ENCODE peak calls at places on chromosomes 2 and 18, in eight cellular contexts. S is A549, N is WTC11, I is K562, C is GM12878, O is H1, R is IMR-90, B is HepG2. Y is an unnamed sample.

GRCh38 chr18:75247601-75248421 is 37.2 kb downstream of the TSHZ1 start:
- DNase-seq in S (no peak), C (no peak), O (no peak), R (peak), N (no peak), I (no peak), B (peak), Y (no peak)

GRCh38 chr2:99926986-99927385 is 215.4 kb downstream of the AFF3 start:
- DNase-seq in N (no peak), I (no peak), S (no peak), R (peak), O (no peak), C (no peak), B (no peak), Y (no peak)

GRCh38 chr2:96775160-96775559 is 14.5 kb downstream of the CNNM4 start:
- DNase-seq in N (no peak), O (no peak), R (peak), I (no peak), S (no peak), C (no peak), B (no peak), Y (no peak)

GRCh38 chr2:40458271-40458794 is 6.4 kb upstream of the SLC8A1 start:
- DNase-seq in R (no peak), N (no peak), B (no peak), S (no peak), O (no peak), I (no peak), C (no peak), Y (peak)

GRCh38 chr18:48364146-48364545 is 45.0 kb downstream of the ZBTB7C start:
- DNase-seq in S (no peak), C (no peak), N (no peak), B (no peak), R (no peak), O (no peak), I (no peak), Y (no peak)

GRCh38 chr2:66575625-66576371 is 140.9 kb downstream of the MEIS1 start:
- DNase-seq in N (peak), S (peak), I (peak), O (no peak), B (no peak), C (no peak), R (peak), Y (peak)

GRCh38 chr2:135504811-135505210 is 26.2 kb downstream of the ZRANB3 start:
- DNase-seq in C (no peak), B (no peak), I (no peak), N (no peak), S (no peak), O (no peak), R (no peak), Y (no peak)

GRCh38 chr18:27114842-27115241 is 70.3 kb downstream of the CHST9 start:
- DNase-seq in O (no peak), R (no peak), C (no peak), N (no peak), B (no peak), S (no peak), I (no peak), Y (no peak)

GRCh38 chr2:16012626-16013501 is 72.5 kb downstream of the MYCN start:
- DNase-seq in R (no peak), B (no peak), O (no peak), I (no peak), S (no peak), C (no peak), N (peak), Y (no peak)

GRCh38 chr2:16117791-16118610 is 177.7 kb downstream of the MYCN start:
- DNase-seq in N (no peak), R (no peak), B (no peak), I (no peak), S (no peak), O (no peak), C (no peak), Y (no peak)

GRCh38 chr18:6382968-6383367 is 31.7 kb downstream of the L3MBTL4 start:
- DNase-seq in I (no peak), N (peak), B (no peak), C (no peak), S (no peak), O (no peak), R (no peak), Y (no peak)

GRCh38 chr18:58101291-58101706 is 57.3 kb downstream of the NEDD4L start:
- DNase-seq in S (no peak), N (no peak), C (no peak), O (no peak), I (no peak), B (no peak), R (no peak), Y (no peak)

GRCh38 chr18:63505566-63506335 is 29.0 kb downstream of the SERPINB5 start:
- DNase-seq in O (no peak), S (peak), I (peak), B (peak), N (peak), C (no peak), R (peak), Y (peak)

GRCh38 chr18:36179562-36180334 is 7.5 kb upstream of the MOCOS start:
- DNase-seq in C (no peak), R (peak), O (no peak), S (no peak), N (no peak), I (peak), B (no peak), Y (no peak)

GRCh38 chr2:126302043-126302442 is 353.9 kb upstream of the GYPC start:
- DNase-seq in S (no peak), B (no peak), R (no peak), O (no peak), N (no peak), C (no peak), I (no peak), Y (no peak)

GRCh38 chr18:31819106-31819924 is 58.6 kb upstream of the SLC25A52 start:
- DNase-seq in C (no peak), N (no peak), I (peak), O (peak), S (peak), B (peak), R (peak), Y (peak)

GRCh38 chr2:3743951-3744555 is 40.7 kb downstream of the DCDC2C start:
- DNase-seq in N (no peak), S (no peak), C (no peak), B (no peak), R (no peak), O (no peak), I (no peak), Y (no peak)

GRCh38 chr2:39455826-39456225 is 18.7 kb upstream of the MAP4K3 start:
- DNase-seq in C (no peak), O (no peak), B (no peak), I (no peak), N (no peak), S (no peak), R (peak), Y (no peak)

GRCh38 chr2:37582911-37583310 is 88.5 kb downstream of the CDC42EP3 start:
- DNase-seq in B (no peak), O (no peak), S (no peak), I (no peak), N (no peak), R (no peak), C (no peak), Y (no peak)

GRCh38 chr18:59718108-59719057 is 21.2 kb upstream of the CCBE1 start:
- DNase-seq in R (peak), O (no peak), C (no peak), N (no peak), S (peak), B (no peak), I (no peak), Y (peak)

GRCh38 chr2:70936165-70936978 is 672 bp downstream of the ATP6V1B1 start:
- DNase-seq in I (no peak), N (no peak), S (no peak), B (no peak), O (no peak), C (no peak), R (no peak), Y (no peak)

GRCh38 chr2:20103514-20103913 is 52.1 kb upstream of the LAPTM4A start:
- DNase-seq in B (peak), O (no peak), R (peak), S (peak), I (no peak), C (no peak), N (no peak), Y (no peak)

GRCh38 chr2:176390276-176390675 is 121.0 kb downstream of the MTX2 start:
- DNase-seq in R (peak), C (no peak), S (no peak), N (no peak), I (no peak), O (no peak), B (no peak), Y (no peak)

GRCh38 chr2:234823877-234824376 is 127.9 kb upstream of the SH3BP4 start:
- DNase-seq in N (no peak), R (peak), O (no peak), B (peak), I (no peak), S (peak), C (no peak), Y (no peak)

GRCh38 chr2:169452080-169452479 is 27.2 kb upstream of the BBS5 start:
- DNase-seq in R (peak), S (peak), C (no peak), I (peak), N (no peak), B (peak), O (no peak), Y (peak)

GRCh38 chr2:205287316-205287715 is 395.0 kb upstream of the NRP2 start:
- DNase-seq in I (no peak), B (no peak), N (no peak), S (no peak), C (no peak), O (no peak), R (peak), Y (no peak)

GRCh38 chr2:205284323-205284722 is 398.0 kb upstream of the NRP2 start:
- DNase-seq in B (no peak), R (no peak), C (no peak), O (no peak), N (no peak), I (no peak), S (no peak), Y (no peak)

GRCh38 chr2:205288681-205289080 is 393.6 kb upstream of the NRP2 start:
- DNase-seq in B (no peak), C (no peak), O (no peak), S (no peak), N (no peak), I (no peak), R (no peak), Y (no peak)

GRCh38 chr2:205280630-205281225 is 401.6 kb upstream of the NRP2 start:
- DNase-seq in I (no peak), N (no peak), C (no peak), O (no peak), S (no peak), B (no peak), R (no peak), Y (no peak)

GRCh38 chr2:205283721-205284270 is 398.5 kb upstream of the NRP2 start:
- DNase-seq in N (no peak), O (no peak), C (no peak), R (no peak), S (no peak), I (no peak), B (no peak), Y (no peak)
- TF ChIP-seq USF2 in N (no peak), O (no peak), C (no peak), R (no peak), S (no peak), I (no peak), B (no peak), Y (no peak)

GRCh38 chr2:85826990-85827878 is 61.6 kb downstream of the ST3GAL5 start:
- DNase-seq in B (peak), N (peak), O (no peak), S (peak), C (no peak), R (peak), I (peak), Y (peak)
- TF ChIP-seq USF2 in B (no peak), N (no peak), O (no peak), S (no peak), C (no peak), R (no peak), I (no peak), Y (no peak)

GRCh38 chr18:21833619-21834300 is 93.2 kb downstream of the MIB1 start:
- DNase-seq in R (no peak), I (no peak), N (no peak), B (no peak), C (no peak), O (no peak), S (no peak), Y (peak)
- TF ChIP-seq USF2 in R (no peak), I (no peak), N (no peak), B (no peak), C (no peak), O (no peak), S (no peak), Y (no peak)

GRCh38 chr18:44759925-44760342 is 79.2 kb downstream of the SETBP1 start:
- DNase-seq in I (no peak), C (peak), N (no peak), R (no peak), O (no peak), S (no peak), B (no peak), Y (no peak)

GRCh38 chr18:44763327-44763726 is 82.6 kb downstream of the SETBP1 start:
- DNase-seq in O (no peak), I (no peak), B (no peak), C (no peak), R (no peak), S (no peak), N (no peak), Y (no peak)

GRCh38 chr18:44754567-44754966 is 73.9 kb downstream of the SETBP1 start:
- DNase-seq in C (no peak), S (no peak), I (no peak), R (no peak), O (no peak), N (no peak), B (no peak), Y (no peak)

GRCh38 chr18:44761812-44762211 is 81.1 kb downstream of the SETBP1 start:
- DNase-seq in R (no peak), N (no peak), O (no peak), C (no peak), B (no peak), I (no peak), S (no peak), Y (no peak)

DNA sequence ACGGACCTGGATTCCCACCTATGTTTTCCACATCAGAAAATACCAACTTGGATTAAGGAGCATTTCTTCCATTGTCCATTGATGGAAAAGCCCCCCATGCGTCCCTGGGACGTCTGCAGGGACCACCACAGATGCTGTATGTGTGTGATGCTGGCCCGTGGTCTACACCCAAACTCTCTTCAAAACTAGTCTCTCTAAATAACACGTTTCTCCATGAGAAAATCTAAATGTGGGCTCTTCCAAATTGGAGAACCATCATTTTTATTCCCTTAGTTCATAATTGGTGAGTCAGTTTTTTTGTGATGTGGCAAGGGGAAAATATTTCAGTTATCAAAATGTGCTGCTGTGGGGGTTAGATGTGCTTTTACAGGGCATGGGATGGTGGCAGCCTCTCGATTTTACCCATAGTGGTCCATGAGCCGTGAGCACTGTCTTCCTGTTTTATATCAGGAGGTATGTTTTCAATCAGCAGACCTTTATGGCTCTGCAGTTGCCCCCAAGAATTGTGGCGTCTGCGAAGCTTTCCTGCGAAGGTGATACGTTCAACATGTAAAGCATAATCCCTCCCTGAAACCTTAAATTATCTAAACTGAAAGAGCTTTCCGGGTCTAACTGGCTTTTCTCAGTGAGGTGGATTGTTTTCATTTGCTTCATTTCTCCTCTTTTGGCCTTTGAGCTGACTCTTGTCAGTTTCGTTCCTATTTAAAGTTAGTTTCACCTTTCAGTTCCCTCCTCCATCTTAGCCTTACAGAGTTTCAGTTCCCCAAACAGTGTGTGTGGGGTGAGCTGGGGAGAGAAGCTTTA is 78.3 kb downstream of the SETBP1 start:
- DNase-seq in N (no peak), R (no peak), B (no peak), C (peak), S (no peak), I (no peak), O (no peak), Y (no peak)
- TF ChIP-seq USF2 in N (no peak), R (no peak), B (no peak), C (no peak), S (no peak), I (no peak), O (no peak), Y (no peak)

GRCh38 chr2:240919161-240919781 is 13.1 kb downstream of the CROCC2 start:
- DNase-seq in O (no peak), N (no peak), R (no peak), S (no peak), C (no peak), I (no peak), B (no peak), Y (peak)

GRCh38 chr2:240917009-240917683 is 11.0 kb downstream of the CROCC2 start:
- DNase-seq in O (no peak), I (no peak), S (no peak), C (no peak), R (no peak), N (peak), B (no peak), Y (no peak)

GRCh38 chr2:240918258-240919091 is 12.3 kb downstream of the CROCC2 start:
- DNase-seq in N (peak), S (no peak), R (no peak), O (no peak), B (no peak), I (no peak), C (no peak), Y (peak)

GRCh38 chr2:240916571-240917008 is 10.5 kb downstream of the CROCC2 start:
- DNase-seq in O (no peak), N (peak), I (no peak), S (peak), C (no peak), R (peak), B (no peak), Y (peak)

DNA sequence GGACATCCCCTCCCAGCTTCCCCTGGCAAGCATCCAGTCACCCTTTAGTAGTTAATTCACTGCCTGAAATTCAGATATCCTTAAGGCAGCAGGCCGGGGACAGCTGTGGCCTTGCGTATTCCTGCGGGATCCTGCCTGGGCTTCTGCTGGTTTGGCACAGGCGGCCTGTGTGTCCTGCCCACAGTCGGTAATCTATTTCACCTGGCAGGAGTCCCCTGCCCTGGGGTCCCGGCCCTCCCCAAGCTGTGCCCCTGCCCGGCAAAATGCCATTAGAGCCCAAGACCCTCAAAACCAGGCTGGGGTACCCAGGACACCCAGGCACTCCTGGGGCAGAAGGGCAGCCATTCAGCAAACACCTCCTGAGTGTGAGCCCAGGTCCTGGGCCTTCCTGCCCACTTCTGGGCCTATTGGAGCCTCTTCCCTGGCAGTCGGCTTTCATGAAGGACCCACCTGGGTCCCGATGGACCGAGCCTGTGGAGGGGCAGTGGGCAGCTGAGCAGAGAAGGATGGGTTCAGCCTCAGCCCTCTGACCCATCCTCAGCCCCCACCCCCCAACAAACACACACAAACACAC is 11.6 kb downstream of the CROCC2 start:
- DNase-seq in O (no peak), I (no peak), N (peak), R (no peak), B (no peak), C (no peak), S (no peak), Y (peak)
- TF ChIP-seq USF2 in O (no peak), I (no peak), N (no peak), R (no peak), B (no peak), C (no peak), S (no peak), Y (no peak)

GRCh38 chr2:12330916-12331315 is 385.8 kb upstream of the TRIB2 start:
- DNase-seq in O (no peak), N (no peak), S (no peak), I (no peak), R (peak), B (no peak), C (no peak), Y (no peak)

GRCh38 chr2:12321017-12321641 is 395.6 kb upstream of the TRIB2 start:
- DNase-seq in C (no peak), I (peak), O (no peak), R (peak), B (no peak), S (no peak), N (no peak), Y (no peak)

GRCh38 chr2:12326449-12327190 is 390.1 kb upstream of the TRIB2 start:
- DNase-seq in O (no peak), I (no peak), N (peak), R (no peak), B (peak), S (no peak), C (no peak), Y (no peak)

GRCh38 chr2:12321886-12322285 is 394.9 kb upstream of the TRIB2 start:
- DNase-seq in N (no peak), O (no peak), S (no peak), B (no peak), I (no peak), R (peak), C (no peak), Y (no peak)

GRCh38 chr2:12325806-12326205 is 390.9 kb upstream of the TRIB2 start:
- DNase-seq in C (no peak), S (no peak), R (peak), N (no peak), B (no peak), O (no peak), I (peak), Y (no peak)
- TF ChIP-seq USF2 in C (no peak), S (no peak), R (no peak), N (no peak), B (no peak), O (no peak), I (no peak), Y (no peak)

GRCh38 chr18:11859903-11860407 is 8.7 kb downstream of the CHMP1B start:
- DNase-seq in O (no peak), S (peak), R (peak), C (no peak), N (no peak), B (peak), I (peak), Y (no peak)
- TF ChIP-seq USF2 in O (no peak), S (no peak), R (no peak), C (no peak), N (no peak), B (no peak), I (no peak), Y (no peak)

GRCh38 chr2:109527846-109528705 is 85.7 kb downstream of the SEPTIN10 start:
- DNase-seq in O (no peak), N (no peak), I (no peak), B (peak), R (no peak), S (no peak), C (no peak), Y (no peak)
- TF ChIP-seq USF2 in O (no peak), N (no peak), I (no peak), B (no peak), R (no peak), S (no peak), C (no peak), Y (no peak)

DNA sequence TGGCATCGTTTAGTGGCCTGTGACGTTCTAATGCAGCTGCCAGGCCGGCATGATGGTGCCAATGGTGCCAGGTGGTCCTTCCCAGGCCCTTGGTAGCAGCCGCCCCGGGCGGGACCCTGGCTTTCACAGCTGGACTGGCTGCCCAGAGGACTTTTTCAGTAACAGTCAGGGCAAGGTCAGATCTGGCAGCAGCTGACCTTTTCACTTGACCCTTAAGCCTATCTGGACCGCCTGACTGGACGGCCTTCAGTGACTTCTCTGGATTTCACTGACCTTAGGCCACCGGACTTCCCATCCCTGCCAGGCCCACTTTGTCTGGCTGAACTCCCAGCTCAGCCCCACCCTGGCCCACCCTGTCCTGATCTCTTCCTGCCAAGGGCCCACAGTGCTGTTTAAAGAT is 15.9 kb downstream of the TRIB2 start:
- DNase-seq in S (no peak), N (no peak), O (no peak), B (no peak), I (no peak), R (no peak), C (no peak), Y (no peak)
- TF ChIP-seq USF2 in S (no peak), N (no peak), O (no peak), B (no peak), I (no peak), R (no peak), C (no peak), Y (no peak)

Y was measured in SK-N-SH.